ENCODE peak calls at places on chromosomes 2 and 18, in nine cellular contexts. P, K, I, G, R, D, E, O and W are unnamed samples.

GRCh38 chr2:44716131-44716530 is 225.4 kb upstream of the SIX3 start:
- DNase-seq in P (no peak), K (no peak), I (no peak), G (no peak), R (no peak), D (no peak), E (no peak), O (no peak), W (no peak)

GRCh38 chr2:46802665-46803550 is 112.7 kb downstream of the MCFD2 start:
- DNase-seq in P (no peak), K (no peak), I (no peak), G (no peak), R (no peak), D (no peak), E (no peak), O (no peak), W (no peak)

GRCh38 chr18:51051105-51051712 is 21.2 kb downstream of the SMAD4 start:
- DNase-seq in P (peak), K (peak), I (no peak), G (peak), R (no peak), D (no peak), E (peak), O (peak), W (no peak)

GRCh38 chr2:190094471-190094870 is 31.9 kb upstream of the MSTN start:
- DNase-seq in P (no peak), K (no peak), I (no peak), G (no peak), R (no peak), D (no peak), E (no peak), O (no peak), W (no peak)

GRCh38 chr2:207311316-207312005 is 145.7 kb upstream of the KLF7 start:
- DNase-seq in P (peak), K (peak), I (peak), G (peak), R (no peak), D (no peak), E (peak), O (peak), W (peak)

GRCh38 chr2:115443550-115444185 is 1001.2 kb downstream of the DPP10 start:
- DNase-seq in P (no peak), K (no peak), I (no peak), G (no peak), R (no peak), D (no peak), E (no peak), O (no peak), W (no peak)

GRCh38 chr2:71687412-71687811 is 234.1 kb downstream of the DYSF start:
- DNase-seq in P (no peak), K (no peak), I (no peak), G (no peak), R (no peak), D (no peak), E (no peak), O (no peak), W (no peak)

GRCh38 chr2:81739971-81740370 is 1435.4 kb upstream of the LRRTM1 start:
- DNase-seq in P (no peak), K (no peak), I (no peak), G (no peak), R (no peak), D (no peak), E (no peak), O (no peak), W (no peak)

GRCh38 chr2:118779362-118779761 is 68.1 kb downstream of the EN1 start:
- DNase-seq in P (no peak), K (no peak), I (no peak), G (no peak), R (no peak), D (no peak), E (no peak), O (no peak), W (no peak)

GRCh38 chr2:150681120-150681796 is 193.8 kb upstream of the RND3 start:
- DNase-seq in P (peak), K (no peak), I (no peak), G (peak), R (no peak), D (no peak), E (peak), O (no peak), W (no peak)

GRCh38 chr18:50696929-50697328 is 122.9 kb downstream of the MRO start:
- DNase-seq in P (no peak), K (no peak), I (no peak), G (no peak), R (no peak), D (no peak), E (no peak), O (no peak), W (no peak)

GRCh38 chr2:171289336-171289735 is 128.6 kb upstream of the TLK1 start:
- DNase-seq in P (no peak), K (no peak), I (no peak), G (no peak), R (no peak), D (no peak), E (no peak), O (no peak), W (no peak)

GRCh38 chr2:172558372-172558771 is 2.5 kb downstream of the PDK1 start:
- DNase-seq in P (no peak), K (no peak), I (no peak), G (no peak), R (no peak), D (no peak), E (no peak), O (no peak), W (no peak)

GRCh38 chr2:231707625-231708049 is 688 bp upstream of the PTMA start:
- DNase-seq in P (peak), K (no peak), I (peak), G (no peak), R (peak), D (peak), E (no peak), O (no peak), W (no peak)

GRCh38 chr2:165114345-165114943 is 89.4 kb downstream of the SCN3A start:
- DNase-seq in P (peak), K (peak), I (no peak), G (peak), R (no peak), D (no peak), E (peak), O (no peak), W (peak)

GRCh38 chr2:177084607-177085006 is 128.0 kb upstream of the HNRNPA3 start:
- DNase-seq in P (no peak), K (no peak), I (no peak), G (no peak), R (no peak), D (no peak), E (no peak), O (no peak), W (no peak)

GRCh38 chr2:53752385-53752784 is 15.2 kb upstream of the CHAC2 start:
- DNase-seq in P (no peak), K (no peak), I (no peak), G (no peak), R (no peak), D (no peak), E (no peak), O (no peak), W (no peak)